ENCODE peak calls at places on chromosome 3, in eight cellular contexts. A, R, Q, U, N, E, S and I are unnamed samples.

GRCh38 chr3:99246010-99246654 is 344.6 kb upstream of the DCBLD2 start:
- ATAC-seq in S (no peak), Q (no peak), R (no peak), A (no peak), N (peak; percentile 60), E (no peak), U (no peak), I (no peak)

GRCh38 chr3:45199837-45200648 is 26.0 kb downstream of the TMEM158 start:
- ATAC-seq in R (no peak), E (no peak), A (peak; percentile 64), Q (no peak), U (no peak), N (no peak), S (no peak), I (no peak)

GRCh38 chr3:67875858-67876257 is 221.4 kb upstream of the SUCLG2 start:
- ATAC-seq in R (no peak), A (peak; percentile 13), U (no peak), N (peak; percentile 32), S (no peak), E (no peak), Q (no peak), I (no peak)

GRCh38 chr3:193941486-193941885 is 194.5 kb upstream of the HES1 start:
- ATAC-seq in R (no peak), A (no peak), E (no peak), S (no peak), N (no peak), Q (no peak), U (no peak), I (no peak)

GRCh38 chr3:23748398-23749110 is 57.2 kb upstream of the UBE2E1 start:
- ATAC-seq in R (no peak), N (no peak), E (no peak), U (no peak), A (peak; percentile 21), S (peak; percentile 31), Q (peak; percentile 25), I (peak; percentile 59)

GRCh38 chr3:134901461-134901860 is 106.4 kb downstream of the EPHB1 start:
- ATAC-seq in Q (no peak), S (no peak), A (no peak), E (no peak), U (no peak), N (no peak), R (no peak), I (no peak)

GRCh38 chr3:136787226-136787793 is 31.6 kb upstream of the SLC35G2 start:
- ATAC-seq in R (no peak), S (peak; percentile 66), E (peak; percentile 83), N (peak; percentile 94), Q (peak; percentile 89), A (peak; percentile 60), U (peak; percentile 81), I (peak; percentile 58)

GRCh38 chr3:186633481-186633880 is 6.7 kb upstream of the FETUB start:
- ATAC-seq in A (no peak), Q (no peak), U (no peak), R (no peak), N (peak; percentile 23), E (no peak), S (no peak), I (no peak)

GRCh38 chr3:28780480-28780879 is 431.9 kb upstream of the AZI2 start:
- ATAC-seq in S (peak; percentile 31), R (no peak), Q (no peak), U (no peak), N (no peak), A (no peak), E (no peak), I (no peak)

GRCh38 chr3:19331931-19332330 is 183.6 kb downstream of the KCNH8 start:
- ATAC-seq in Q (no peak), U (no peak), A (no peak), E (no peak), S (no peak), R (no peak), N (no peak), I (no peak)

GRCh38 chr3:71111784-71112440 is 471.6 kb downstream of the FOXP1 start:
- ATAC-seq in S (no peak), Q (no peak), A (no peak), N (peak; percentile 72), R (no peak), E (peak; percentile 80), U (peak; percentile 78), I (no peak)

GRCh38 chr3:82416828-82417227 is 655.4 kb upstream of the GBE1 start:
- ATAC-seq in A (no peak), Q (no peak), U (no peak), N (no peak), R (no peak), E (no peak), S (no peak), I (no peak)

GRCh38 chr3:96300743-96301142 is 513.7 kb upstream of the EPHA6 start:
- ATAC-seq in A (no peak), Q (no peak), E (no peak), N (peak; percentile 82), S (no peak), R (no peak), U (no peak), I (no peak)

GRCh38 chr3:25610167-25610566 is 54.5 kb downstream of the TOP2B start:
- ATAC-seq in A (no peak), Q (no peak), E (no peak), N (no peak), R (no peak), U (no peak), S (no peak), I (no peak)

GRCh38 chr3:154176036-154176435 is 54.8 kb downstream of the ARHGEF26 start:
- ATAC-seq in U (no peak), N (no peak), E (no peak), S (no peak), R (no peak), Q (no peak), A (no peak), I (no peak)

GRCh38 chr3:23865595-23866396 is 51.0 kb downstream of the NKIRAS1 start:
- ATAC-seq in S (peak; percentile 38), R (no peak), Q (no peak), U (no peak), N (peak; percentile 75), E (no peak), A (peak; percentile 35), I (peak; percentile 45)

GRCh38 chr3:152374260-152374990 is 105.7 kb downstream of the MBNL1 start:
- ATAC-seq in Q (no peak), S (peak; percentile 29), R (no peak), E (no peak), U (peak; percentile 49), N (no peak), A (no peak), I (no peak)

GRCh38 chr3:27278391-27279055 is 90.7 kb downstream of the NEK10 start:
- ATAC-seq in A (peak; percentile 42), U (no peak), Q (no peak), R (no peak), N (peak; percentile 70), S (no peak), E (no peak), I (no peak)

GRCh38 chr3:37872413-37873160 is 10.9 kb downstream of the CTDSPL start:
- ATAC-seq in S (no peak), Q (no peak), A (no peak), E (no peak), N (no peak), U (no peak), R (no peak), I (no peak)

GRCh38 chr3:155131104-155131503 is 51.0 kb downstream of the MME start:
- ATAC-seq in U (no peak), N (no peak), A (no peak), Q (no peak), S (peak; percentile 82), E (no peak), R (no peak), I (peak; percentile 60)

GRCh38 chr3:170180952-170181876 is at the start of gene PHC3:
- ATAC-seq in A (peak; percentile 91), S (peak; percentile 97), E (peak; percentile 82), Q (peak; percentile 76), U (peak; percentile 79), R (peak; percentile 64), N (peak; percentile 91), I (peak; percentile 92)

GRCh38 chr3:60073942-60074341 is 1024.1 kb upstream of the CFAP20DC start:
- ATAC-seq in U (no peak), N (no peak), A (no peak), S (no peak), R (no peak), E (no peak), Q (no peak), I (no peak)

GRCh38 chr3:155369244-155369643 is 75.8 kb upstream of the STRIT1 start:
- ATAC-seq in Q (no peak), S (no peak), A (no peak), N (no peak), E (no peak), R (no peak), U (no peak), I (no peak)

GRCh38 chr3:186277268-186277909 is 84.6 kb downstream of the DGKG start:
- ATAC-seq in S (peak; percentile 45), E (no peak), N (peak; percentile 80), A (peak; percentile 38), R (no peak), Q (no peak), U (no peak), I (no peak)

GRCh38 chr3:52077900-52078299 is 21.5 kb upstream of the DUSP7 start:
- ATAC-seq in S (no peak), Q (no peak), E (no peak), N (no peak), R (no peak), A (no peak), U (no peak), I (no peak)

GRCh38 chr3:186095584-186096061 is 13.3 kb downstream of the ETV5 start:
- ATAC-seq in R (no peak), S (no peak), U (no peak), E (no peak), Q (no peak), N (no peak), A (no peak), I (no peak)

GRCh38 chr3:9270704-9271103 is 21.3 kb upstream of the SRGAP3 start:
- ATAC-seq in E (no peak), N (no peak), Q (no peak), R (no peak), U (no peak), A (no peak), S (no peak), I (no peak)

GRCh38 chr3:105367063-105367405 is 325 bp downstream of the ALCAM start:
- ATAC-seq in A (peak; percentile 8), S (peak; percentile 25), Q (no peak), R (no peak), N (peak; percentile 27), U (no peak), E (peak; percentile 2), I (peak; percentile 22)

GRCh38 chr3:58626841-58627579 is 39.6 kb downstream of the FAM3D start:
- ATAC-seq in U (no peak), R (no peak), N (peak; percentile 68), S (peak; percentile 36), E (no peak), Q (no peak), A (peak; percentile 4), I (no peak)

GRCh38 chr3:141431411-141432378 is 55.1 kb upstream of the RASA2 start:
- ATAC-seq in U (no peak), E (no peak), Q (no peak), A (peak; percentile 46), N (peak; percentile 91), S (peak; percentile 8), R (no peak), I (no peak)